ENCODE peak calls at places on chromosomes 13 and 19, in seven cellular contexts. One of them, this sample, is unnamed.

GRCh38 chr19:11963566-11964355 is 1.1 kb upstream of the ZNF763 start:
- DNase-seq in suprapubic skin: peak; percentile 89
- DNase-seq in gastrocnemius medialis: peak; percentile 64
- DNase-seq in IMR-90: peak; percentile 61
- DNase-seq in lower leg skin: peak; percentile 67
- DNase-seq in esophagus squamous epithelium: no peak
- DNase-seq in A549: no peak
- DNase-seq in this sample: peak; percentile 76

GRCh38 chr13:65417953-65418352 is 1812.2 kb downstream of the PCDH9 start:
- DNase-seq in IMR-90: no peak
- DNase-seq in esophagus squamous epithelium: no peak
- DNase-seq in suprapubic skin: no peak
- DNase-seq in A549: no peak
- DNase-seq in lower leg skin: no peak
- DNase-seq in gastrocnemius medialis: no peak
- DNase-seq in this sample: no peak

GRCh38 chr19:12778020-12778904 is 2.9 kb upstream of the HOOK2 start:
- DNase-seq in suprapubic skin: no peak
- DNase-seq in esophagus squamous epithelium: no peak
- DNase-seq in A549: peak; percentile 78
- DNase-seq in gastrocnemius medialis: peak; percentile 66
- DNase-seq in lower leg skin: peak; percentile 70
- DNase-seq in IMR-90: peak; percentile 75
- DNase-seq in this sample: peak; percentile 86

GRCh38 chr19:15154002-15154612 is 46.7 kb downstream of the NOTCH3 start:
- DNase-seq in lower leg skin: no peak
- DNase-seq in IMR-90: peak; percentile 53
- DNase-seq in gastrocnemius medialis: no peak
- DNase-seq in suprapubic skin: no peak
- DNase-seq in A549: peak; percentile 56
- DNase-seq in esophagus squamous epithelium: no peak
- DNase-seq in this sample: no peak

GRCh38 chr19:29001006-29001921 is 211.7 kb downstream of the UQCRFS1 start:
- DNase-seq in esophagus squamous epithelium: no peak
- DNase-seq in suprapubic skin: no peak
- DNase-seq in lower leg skin: no peak
- DNase-seq in IMR-90: no peak
- DNase-seq in A549: no peak
- DNase-seq in gastrocnemius medialis: no peak
- DNase-seq in this sample: no peak

GRCh38 chr13:109131698-109132257 is 502.4 kb downstream of the MYO16 start:
- DNase-seq in A549: no peak
- DNase-seq in gastrocnemius medialis: no peak
- DNase-seq in IMR-90: peak; percentile 21
- DNase-seq in suprapubic skin: no peak
- DNase-seq in esophagus squamous epithelium: no peak
- DNase-seq in lower leg skin: no peak
- DNase-seq in this sample: no peak

GRCh38 chr19:9875796-9876195 is 40.7 kb downstream of the PIN1 start:
- DNase-seq in A549: no peak
- DNase-seq in IMR-90: no peak
- DNase-seq in suprapubic skin: no peak
- DNase-seq in esophagus squamous epithelium: no peak
- DNase-seq in gastrocnemius medialis: no peak
- DNase-seq in lower leg skin: no peak
- DNase-seq in this sample: no peak

GRCh38 chr19:42400404-42400803 is 10.3 kb upstream of the CNFN start:
- DNase-seq in gastrocnemius medialis: no peak
- DNase-seq in suprapubic skin: no peak
- DNase-seq in A549: no peak
- DNase-seq in lower leg skin: no peak
- DNase-seq in esophagus squamous epithelium: no peak
- DNase-seq in IMR-90: no peak
- DNase-seq in this sample: no peak

GRCh38 chr13:23349127-23349897 is 84.2 kb downstream of the SACS start:
- DNase-seq in esophagus squamous epithelium: no peak
- DNase-seq in gastrocnemius medialis: no peak
- DNase-seq in A549: no peak
- DNase-seq in suprapubic skin: no peak
- DNase-seq in lower leg skin: peak; percentile 28
- DNase-seq in IMR-90: no peak
- DNase-seq in this sample: no peak

GRCh38 chr13:79990048-79990447 is 350.9 kb downstream of the SPRY2 start:
- DNase-seq in esophagus squamous epithelium: no peak
- DNase-seq in lower leg skin: no peak
- DNase-seq in suprapubic skin: no peak
- DNase-seq in gastrocnemius medialis: no peak
- DNase-seq in IMR-90: peak; percentile 35
- DNase-seq in A549: no peak
- DNase-seq in this sample: no peak

GRCh38 chr13:60931858-60932546 is 483.6 kb downstream of the PCDH20 start:
- DNase-seq in esophagus squamous epithelium: no peak
- DNase-seq in suprapubic skin: no peak
- DNase-seq in lower leg skin: no peak
- DNase-seq in IMR-90: no peak
- DNase-seq in gastrocnemius medialis: no peak
- DNase-seq in A549: peak; percentile 4
- DNase-seq in this sample: no peak

GRCh38 chr19:49497047-49497789 is 984 bp downstream of the RPS11 start:
- DNase-seq in gastrocnemius medialis: peak; percentile 63
- DNase-seq in esophagus squamous epithelium: no peak
- DNase-seq in IMR-90: peak; percentile 47
- DNase-seq in A549: peak; percentile 79
- DNase-seq in suprapubic skin: peak; percentile 84
- DNase-seq in lower leg skin: peak; percentile 74
- DNase-seq in this sample: peak; percentile 88

GRCh38 chr13:29937836-29938235 is 87.4 kb upstream of the UBL3 start:
- DNase-seq in suprapubic skin: no peak
- DNase-seq in gastrocnemius medialis: no peak
- DNase-seq in lower leg skin: no peak
- DNase-seq in esophagus squamous epithelium: no peak
- DNase-seq in A549: no peak
- DNase-seq in IMR-90: no peak
- DNase-seq in this sample: no peak

DNA sequence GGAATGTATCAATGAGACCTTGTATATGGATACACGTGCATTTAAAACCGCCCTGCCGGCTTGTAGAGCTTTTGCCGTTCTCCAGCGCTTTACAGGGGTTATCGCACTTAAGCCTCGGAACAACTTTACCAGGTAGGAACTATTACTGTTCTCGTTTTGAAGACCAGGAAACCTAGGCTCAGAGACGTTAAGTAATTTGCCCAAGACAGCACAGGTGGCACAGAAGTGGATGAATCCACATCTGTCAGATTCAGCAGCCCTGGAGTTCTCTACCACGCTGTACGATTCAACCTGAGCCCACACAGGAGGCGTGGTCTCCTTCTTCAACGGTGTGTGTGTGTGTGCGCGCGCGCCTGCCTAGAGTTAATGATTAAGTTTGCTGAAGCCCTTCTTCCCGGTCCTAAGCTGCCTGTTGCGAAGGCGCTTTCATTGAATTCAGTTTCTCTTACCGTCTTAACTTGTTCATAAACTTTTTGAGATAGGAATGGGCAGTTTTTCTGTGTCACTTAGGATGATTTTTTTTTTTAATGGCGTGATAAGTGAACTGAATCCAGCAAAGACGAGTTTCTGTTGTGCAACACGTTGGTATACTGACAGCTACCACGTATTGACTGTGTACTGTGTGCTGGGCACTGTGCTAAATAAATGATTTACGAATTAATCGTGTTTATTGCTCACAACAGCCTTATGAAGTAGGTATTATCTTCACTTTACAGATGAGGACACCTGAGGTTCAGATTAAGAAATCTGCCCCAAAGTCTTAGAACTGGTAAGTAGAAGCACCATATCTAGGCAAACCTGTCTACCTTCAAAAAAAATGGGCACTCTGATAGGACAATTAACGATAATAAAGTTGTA is 67.4 kb downstream of the KCNRG start:
- DNase-seq in esophagus squamous epithelium: no peak
- DNase-seq in lower leg skin: peak; percentile 56
- DNase-seq in gastrocnemius medialis: peak; percentile 61
- DNase-seq in suprapubic skin: no peak
- DNase-seq in A549: peak; percentile 91
- DNase-seq in IMR-90: peak; percentile 68
- DNase-seq in this sample: peak; percentile 91
- TF ChIP-seq POLR2A in esophagus squamous epithelium: no peak
- TF ChIP-seq POLR2A in lower leg skin: no peak
- TF ChIP-seq POLR2A in gastrocnemius medialis: no peak
- TF ChIP-seq POLR2A in suprapubic skin: no peak
- TF ChIP-seq POLR2A in A549: peak; percentile 31
- TF ChIP-seq POLR2A in IMR-90: no peak
- TF ChIP-seq POLR2A in this sample: no peak

GRCh38 chr19:2226051-2226839 is 9.9 kb downstream of the PLEKHJ1 start:
- DNase-seq in IMR-90: no peak
- DNase-seq in gastrocnemius medialis: no peak
- DNase-seq in A549: no peak
- DNase-seq in lower leg skin: no peak
- DNase-seq in suprapubic skin: no peak
- DNase-seq in esophagus squamous epithelium: no peak
- DNase-seq in this sample: peak; percentile 86
- TF ChIP-seq POLR2A in IMR-90: no peak
- TF ChIP-seq POLR2A in gastrocnemius medialis: no peak
- TF ChIP-seq POLR2A in A549: no peak
- TF ChIP-seq POLR2A in lower leg skin: no peak
- TF ChIP-seq POLR2A in suprapubic skin: no peak
- TF ChIP-seq POLR2A in esophagus squamous epithelium: no peak
- TF ChIP-seq POLR2A in this sample: no peak

GRCh38 chr19:3573858-3574637 is 1.3 kb downstream of the HMG20B start:
- DNase-seq in A549: peak; percentile 98
- DNase-seq in suprapubic skin: peak; percentile 96
- DNase-seq in esophagus squamous epithelium: peak; percentile 69
- DNase-seq in lower leg skin: peak; percentile 89
- DNase-seq in gastrocnemius medialis: peak; percentile 93
- DNase-seq in IMR-90: peak; percentile 93
- DNase-seq in this sample: peak; percentile 99

GRCh38 chr19:3572855-3573161 is at the start of gene HMG20B:
- DNase-seq in lower leg skin: no peak
- DNase-seq in suprapubic skin: no peak
- DNase-seq in A549: no peak
- DNase-seq in esophagus squamous epithelium: no peak
- DNase-seq in IMR-90: no peak
- DNase-seq in gastrocnemius medialis: no peak
- DNase-seq in this sample: no peak

GRCh38 chr19:3572132-3572854 is 451 bp upstream of the HMG20B start:
- DNase-seq in IMR-90: peak; percentile 99
- DNase-seq in suprapubic skin: peak; percentile 100
- DNase-seq in lower leg skin: peak; percentile 100
- DNase-seq in esophagus squamous epithelium: peak; percentile 99
- DNase-seq in gastrocnemius medialis: peak; percentile 100
- DNase-seq in A549: peak; percentile 99
- DNase-seq in this sample: peak; percentile 100

GRCh38 chr19:3575260-3575741 is 2.6 kb downstream of the HMG20B start:
- DNase-seq in esophagus squamous epithelium: no peak
- DNase-seq in lower leg skin: no peak
- DNase-seq in gastrocnemius medialis: no peak
- DNase-seq in IMR-90: peak; percentile 16
- DNase-seq in A549: peak; percentile 83
- DNase-seq in suprapubic skin: no peak
- DNase-seq in this sample: no peak

DNA sequence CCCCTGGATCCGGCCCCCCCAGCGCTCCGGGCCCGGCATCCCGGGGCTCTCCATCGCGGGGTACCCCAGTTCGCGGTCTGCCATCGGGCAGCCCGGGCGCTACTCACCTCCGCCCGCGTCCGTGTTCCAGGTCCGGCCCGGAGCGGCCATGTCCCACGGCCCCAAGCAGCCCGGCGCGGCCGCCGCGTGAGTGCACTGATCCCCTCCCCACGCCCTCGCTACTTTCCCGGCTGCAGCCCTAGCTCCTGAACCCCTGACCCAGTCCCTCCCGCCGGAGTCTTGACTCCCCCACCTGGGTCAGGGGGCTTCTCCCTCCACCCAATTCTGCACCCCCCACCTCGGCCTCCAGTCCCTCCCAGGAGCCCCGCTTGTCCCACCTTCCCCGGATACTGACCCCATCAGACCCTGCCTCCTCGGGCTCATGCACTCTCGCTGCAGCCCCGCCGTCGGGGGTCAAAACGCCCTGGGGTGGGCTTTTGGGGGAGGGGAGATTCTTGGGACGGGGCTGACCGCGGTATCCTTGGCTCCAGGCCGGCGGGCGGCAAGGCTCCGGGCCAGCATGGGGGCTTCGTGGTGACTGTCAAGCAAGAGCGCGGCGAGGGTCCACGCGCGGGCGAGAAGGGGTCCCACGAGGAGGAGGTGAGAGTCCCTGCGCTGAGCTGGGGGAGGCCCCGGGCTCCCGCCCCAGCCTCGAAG is 566 bp downstream of the HMG20B start:
- DNase-seq in A549: no peak
- DNase-seq in IMR-90: no peak
- DNase-seq in suprapubic skin: no peak
- DNase-seq in gastrocnemius medialis: no peak
- DNase-seq in esophagus squamous epithelium: no peak
- DNase-seq in lower leg skin: no peak
- DNase-seq in this sample: peak; percentile 92
- TF ChIP-seq POLR2A in A549: no peak
- TF ChIP-seq POLR2A in IMR-90: no peak
- TF ChIP-seq POLR2A in suprapubic skin: no peak
- TF ChIP-seq POLR2A in gastrocnemius medialis: no peak
- TF ChIP-seq POLR2A in esophagus squamous epithelium: no peak
- TF ChIP-seq POLR2A in lower leg skin: no peak
- TF ChIP-seq POLR2A in this sample: no peak

GRCh38 chr13:48414501-48414900 is 1.6 kb upstream of the LPAR6 start:
- DNase-seq in lower leg skin: no peak
- DNase-seq in gastrocnemius medialis: no peak
- DNase-seq in suprapubic skin: no peak
- DNase-seq in esophagus squamous epithelium: no peak
- DNase-seq in A549: no peak
- DNase-seq in IMR-90: no peak
- DNase-seq in this sample: no peak

GRCh38 chr13:48410199-48410598 is 2.7 kb downstream of the LPAR6 start:
- DNase-seq in IMR-90: no peak
- DNase-seq in gastrocnemius medialis: no peak
- DNase-seq in suprapubic skin: no peak
- DNase-seq in A549: no peak
- DNase-seq in lower leg skin: no peak
- DNase-seq in esophagus squamous epithelium: no peak
- DNase-seq in this sample: no peak

GRCh38 chr13:48412881-48413351 is at the start of gene LPAR6:
- DNase-seq in IMR-90: peak; percentile 73
- DNase-seq in gastrocnemius medialis: no peak
- DNase-seq in A549: peak; percentile 68
- DNase-seq in lower leg skin: no peak
- DNase-seq in suprapubic skin: no peak
- DNase-seq in esophagus squamous epithelium: no peak
- DNase-seq in this sample: no peak

GRCh38 chr13:48411281-48412099 is 1.4 kb downstream of the LPAR6 start:
- DNase-seq in gastrocnemius medialis: no peak
- DNase-seq in A549: no peak
- DNase-seq in lower leg skin: no peak
- DNase-seq in suprapubic skin: no peak
- DNase-seq in esophagus squamous epithelium: no peak
- DNase-seq in IMR-90: peak; percentile 21
- DNase-seq in this sample: no peak

DNA sequence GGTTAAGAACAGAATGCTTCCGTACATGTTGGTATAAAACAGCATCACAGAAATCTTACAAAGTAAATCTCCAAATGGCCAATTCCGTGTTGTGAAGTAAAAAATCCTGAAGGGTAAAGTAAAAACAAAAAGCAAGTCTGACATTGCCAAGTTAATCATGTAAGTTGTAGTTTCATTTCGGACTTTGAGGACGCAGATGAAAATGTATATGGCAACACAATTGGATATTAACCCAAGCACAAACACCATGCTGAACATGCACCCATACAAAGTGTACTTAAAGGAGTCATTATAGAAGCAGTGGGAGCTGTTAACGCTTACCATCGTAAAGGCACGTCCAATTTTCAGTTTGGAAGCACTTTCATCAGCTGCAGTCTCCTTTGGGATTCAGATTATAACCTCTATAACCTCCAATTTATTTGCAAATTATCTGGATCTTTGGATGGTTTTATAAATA is 785 bp downstream of the LPAR6 start:
- DNase-seq in lower leg skin: no peak
- DNase-seq in A549: peak; percentile 19
- DNase-seq in suprapubic skin: no peak
- DNase-seq in IMR-90: peak; percentile 31
- DNase-seq in gastrocnemius medialis: no peak
- DNase-seq in esophagus squamous epithelium: no peak
- DNase-seq in this sample: no peak
- TF ChIP-seq POLR2A in lower leg skin: no peak
- TF ChIP-seq POLR2A in A549: no peak
- TF ChIP-seq POLR2A in suprapubic skin: no peak
- TF ChIP-seq POLR2A in IMR-90: no peak
- TF ChIP-seq POLR2A in gastrocnemius medialis: no peak
- TF ChIP-seq POLR2A in esophagus squamous epithelium: no peak
- TF ChIP-seq POLR2A in this sample: no peak